ENCODE peak calls at places on chromosomes 11 and 22, in seven cellular contexts. F, L, X, B, U, A and M are unnamed samples.

GRCh38 chr11:124776865-124777645 is 15.0 kb upstream of the ESAM start:
- DNase-seq in F (no peak), L (no peak), B (no peak), X (no peak), U (no peak), A (no peak), M (no peak)

GRCh38 chr11:134024420-134025085 is 44.3 kb upstream of the JAM3 start:
- DNase-seq in U (no peak), B (no peak), L (no peak), F (no peak), X (no peak), A (no peak), M (no peak)

GRCh38 chr11:65489061-65489705 is 9.7 kb upstream of the MALAT1 start:
- DNase-seq in X (no peak), L (no peak), A (no peak), U (no peak), B (no peak), F (no peak), M (no peak)

GRCh38 chr22:17579535-17579981 is 16.3 kb downstream of the SLC25A18 start:
- DNase-seq in B (no peak), F (no peak), U (no peak), X (no peak), A (no peak), L (no peak), M (no peak)

GRCh38 chr22:48089601-48090331 is 1327.3 kb downstream of the TBC1D22A start:
- DNase-seq in B (no peak), U (no peak), F (no peak), X (no peak), L (no peak), A (no peak), M (no peak)

GRCh38 chr11:122509899-122510298 is 145.6 kb upstream of the UBASH3B start:
- DNase-seq in B (no peak), F (no peak), X (no peak), A (no peak), L (no peak), U (no peak), M (no peak)

GRCh38 chr11:131622193-131622592 is 251.8 kb downstream of the NTM start:
- DNase-seq in X (no peak), L (no peak), B (no peak), U (no peak), A (no peak), F (no peak), M (no peak)

GRCh38 chr22:36360011-36360410 is 27.8 kb downstream of the MYH9 start:
- DNase-seq in X (no peak), F (no peak), L (no peak), A (no peak), U (no peak), B (no peak), M (no peak)

GRCh38 chr11:61743486-61744095 is 8.8 kb upstream of the MYRF start:
- DNase-seq in X (no peak), F (no peak), U (no peak), B (no peak), A (no peak), L (no peak), M (no peak)

GRCh38 chr11:109390752-109391151 is 31.2 kb upstream of the C11orf87 start:
- DNase-seq in U (no peak), A (no peak), X (no peak), L (no peak), F (no peak), B (no peak), M (no peak)

GRCh38 chr22:19909350-19910179 is 32.0 kb upstream of the COMT start:
- DNase-seq in X (peak), A (peak), F (peak), L (peak), B (peak), U (peak), M (peak)

GRCh38 chr11:70810131-70810530 is 411.8 kb downstream of the CTTN start:
- DNase-seq in U (no peak), B (no peak), F (peak), L (no peak), A (no peak), X (no peak), M (no peak)

GRCh38 chr11:15923169-15923568 is 433.2 kb downstream of the SOX6 start:
- DNase-seq in U (no peak), L (no peak), B (no peak), X (no peak), F (no peak), A (no peak), M (no peak)

GRCh38 chr11:7522106-7522505 is 8.3 kb downstream of the PPFIBP2 start:
- DNase-seq in U (no peak), F (no peak), B (no peak), X (no peak), A (no peak), L (no peak), M (no peak)

GRCh38 chr11:119363874-119364590 is 17.5 kb downstream of the USP2 start:
- DNase-seq in U (peak), L (peak), X (peak), F (peak), B (peak), A (no peak), M (peak)

GRCh38 chr11:27615833-27616232 is 84.4 kb downstream of the BDNF start:
- DNase-seq in L (no peak), F (no peak), B (no peak), X (no peak), U (no peak), A (no peak), M (no peak)

GRCh38 chr11:44409558-44410236 is 99.8 kb upstream of the ALX4 start:
- DNase-seq in A (no peak), F (peak), U (no peak), B (no peak), L (no peak), X (no peak), M (no peak)